ENCODE peak calls at places on chromosomes 5 and 9, in five cellular contexts. One of them, this sample, is unnamed.

GRCh38 chr5:174951151-174951780 is 226.9 kb downstream of the MSX2 start:
- DNase-seq in lung microvascular endothelial cell: peak; percentile 73
- DNase-seq in HL-60: peak; percentile 25
- DNase-seq in CD8-positive, alpha-beta T cell: peak; percentile 2
- DNase-seq in skeletal muscle cell: peak; percentile 24
- DNase-seq in this sample: peak; percentile 48

GRCh38 chr5:90830058-90830457 is 271.5 kb downstream of the ADGRV1 start:
- DNase-seq in lung microvascular endothelial cell: no peak
- DNase-seq in HL-60: no peak
- DNase-seq in CD8-positive, alpha-beta T cell: no peak
- DNase-seq in skeletal muscle cell: no peak
- DNase-seq in this sample: no peak

GRCh38 chr5:180799194-180799593 is 3.4 kb downstream of the MGAT1 start:
- DNase-seq in lung microvascular endothelial cell: no peak
- DNase-seq in HL-60: no peak
- DNase-seq in CD8-positive, alpha-beta T cell: no peak
- DNase-seq in skeletal muscle cell: no peak
- DNase-seq in this sample: no peak

GRCh38 chr9:110321055-110321454 is 16.6 kb downstream of the TXNDC8 start:
- DNase-seq in lung microvascular endothelial cell: no peak
- DNase-seq in HL-60: no peak
- DNase-seq in CD8-positive, alpha-beta T cell: no peak
- DNase-seq in skeletal muscle cell: no peak
- DNase-seq in this sample: peak; percentile 28

GRCh38 chr5:558326-558725 is 34.1 kb upstream of the SLC9A3 start:
- DNase-seq in lung microvascular endothelial cell: no peak
- DNase-seq in HL-60: no peak
- DNase-seq in CD8-positive, alpha-beta T cell: no peak
- DNase-seq in skeletal muscle cell: no peak
- DNase-seq in this sample: no peak

GRCh38 chr5:128669803-128670202 is 131.8 kb upstream of the FBN2 start:
- DNase-seq in lung microvascular endothelial cell: no peak
- DNase-seq in HL-60: no peak
- DNase-seq in CD8-positive, alpha-beta T cell: no peak
- DNase-seq in skeletal muscle cell: no peak
- DNase-seq in this sample: no peak

GRCh38 chr5:170297589-170298462 is at the start of gene LCP2:
- DNase-seq in lung microvascular endothelial cell: peak; percentile 70
- DNase-seq in HL-60: no peak
- DNase-seq in CD8-positive, alpha-beta T cell: no peak
- DNase-seq in skeletal muscle cell: no peak
- DNase-seq in this sample: no peak

GRCh38 chr5:165209101-165209727 is 1703.8 kb downstream of the MAT2B start:
- DNase-seq in lung microvascular endothelial cell: peak; percentile 28
- DNase-seq in HL-60: no peak
- DNase-seq in CD8-positive, alpha-beta T cell: no peak
- DNase-seq in skeletal muscle cell: no peak
- DNase-seq in this sample: peak; percentile 2

GRCh38 chr9:73011346-73011745 is 58.5 kb upstream of the ALDH1A1 start:
- DNase-seq in lung microvascular endothelial cell: peak; percentile 61
- DNase-seq in HL-60: no peak
- DNase-seq in CD8-positive, alpha-beta T cell: no peak
- DNase-seq in skeletal muscle cell: peak; percentile 24
- DNase-seq in this sample: no peak

GRCh38 chr9:127968717-127969383 is 11.9 kb downstream of the EEIG1 start:
- DNase-seq in lung microvascular endothelial cell: peak; percentile 55
- DNase-seq in HL-60: no peak
- DNase-seq in CD8-positive, alpha-beta T cell: no peak
- DNase-seq in skeletal muscle cell: peak; percentile 82
- DNase-seq in this sample: no peak

GRCh38 chr5:116553366-116553765 is 21.3 kb downstream of the SEMA6A start:
- DNase-seq in lung microvascular endothelial cell: no peak
- DNase-seq in HL-60: no peak
- DNase-seq in CD8-positive, alpha-beta T cell: no peak
- DNase-seq in skeletal muscle cell: no peak
- DNase-seq in this sample: no peak

GRCh38 chr9:131693651-131694597 is 46.0 kb downstream of the RAPGEF1 start:
- DNase-seq in lung microvascular endothelial cell: no peak
- DNase-seq in HL-60: no peak
- DNase-seq in CD8-positive, alpha-beta T cell: no peak
- DNase-seq in skeletal muscle cell: no peak
- DNase-seq in this sample: no peak

GRCh38 chr9:110284211-110284849 is 28.0 kb upstream of the TXN start:
- DNase-seq in lung microvascular endothelial cell: no peak
- DNase-seq in HL-60: no peak
- DNase-seq in CD8-positive, alpha-beta T cell: no peak
- DNase-seq in skeletal muscle cell: no peak
- DNase-seq in this sample: no peak

GRCh38 chr5:150215978-150216944 is 26.4 kb downstream of the SLC6A7 start:
- DNase-seq in lung microvascular endothelial cell: no peak
- DNase-seq in HL-60: no peak
- DNase-seq in CD8-positive, alpha-beta T cell: no peak
- DNase-seq in skeletal muscle cell: no peak
- DNase-seq in this sample: no peak

GRCh38 chr5:157502143-157502647 is 42.2 kb downstream of the NIPAL4 start:
- DNase-seq in lung microvascular endothelial cell: no peak
- DNase-seq in HL-60: peak; percentile 15
- DNase-seq in CD8-positive, alpha-beta T cell: no peak
- DNase-seq in skeletal muscle cell: no peak
- DNase-seq in this sample: no peak

GRCh38 chr5:131396882-131397281 is 133.0 kb downstream of the CDC42SE2 start:
- DNase-seq in lung microvascular endothelial cell: no peak
- DNase-seq in HL-60: no peak
- DNase-seq in CD8-positive, alpha-beta T cell: no peak
- DNase-seq in skeletal muscle cell: no peak
- DNase-seq in this sample: no peak

GRCh38 chr5:73198833-73199592 is 26.0 kb downstream of the TMEM174 start:
- DNase-seq in lung microvascular endothelial cell: no peak
- DNase-seq in HL-60: no peak
- DNase-seq in CD8-positive, alpha-beta T cell: no peak
- DNase-seq in skeletal muscle cell: no peak
- DNase-seq in this sample: no peak

GRCh38 chr9:69307446-69308216 is 17.4 kb upstream of the ENTREP1 start:
- DNase-seq in lung microvascular endothelial cell: no peak
- DNase-seq in HL-60: no peak
- DNase-seq in CD8-positive, alpha-beta T cell: no peak
- DNase-seq in skeletal muscle cell: peak; percentile 25
- DNase-seq in this sample: peak; percentile 57

GRCh38 chr9:129197978-129198736 is 20.1 kb upstream of the IER5L start:
- DNase-seq in lung microvascular endothelial cell: peak; percentile 51
- DNase-seq in HL-60: no peak
- DNase-seq in CD8-positive, alpha-beta T cell: no peak
- DNase-seq in skeletal muscle cell: peak; percentile 63
- DNase-seq in this sample: no peak

GRCh38 chr9:98410185-98410697 is 154.8 kb upstream of the TBC1D2 start:
- DNase-seq in lung microvascular endothelial cell: peak; percentile 48
- DNase-seq in HL-60: peak; percentile 28
- DNase-seq in CD8-positive, alpha-beta T cell: no peak
- DNase-seq in skeletal muscle cell: peak; percentile 68
- DNase-seq in this sample: peak; percentile 25

GRCh38 chr9:34254966-34255825 is 73.9 kb downstream of the KIF24 start:
- DNase-seq in lung microvascular endothelial cell: peak; percentile 13
- DNase-seq in HL-60: no peak
- DNase-seq in CD8-positive, alpha-beta T cell: no peak
- DNase-seq in skeletal muscle cell: no peak
- DNase-seq in this sample: no peak

GRCh38 chr9:129487658-129488483 is 133.0 kb downstream of the C9orf50 start:
- DNase-seq in lung microvascular endothelial cell: peak; percentile 59
- DNase-seq in HL-60: no peak
- DNase-seq in CD8-positive, alpha-beta T cell: no peak
- DNase-seq in skeletal muscle cell: no peak
- DNase-seq in this sample: no peak

GRCh38 chr9:21964925-21965385 is 29.2 kb downstream of the CDKN2A start:
- DNase-seq in lung microvascular endothelial cell: peak; percentile 45
- DNase-seq in HL-60: no peak
- DNase-seq in CD8-positive, alpha-beta T cell: peak; percentile 22
- DNase-seq in skeletal muscle cell: no peak
- DNase-seq in this sample: no peak

GRCh38 chr9:127785933-127786772 is at the start of gene CDK9:
- DNase-seq in lung microvascular endothelial cell: peak; percentile 95
- DNase-seq in HL-60: no peak
- DNase-seq in CD8-positive, alpha-beta T cell: peak; percentile 87
- DNase-seq in skeletal muscle cell: peak; percentile 57
- DNase-seq in this sample: peak; percentile 96

GRCh38 chr5:176410486-176411180 is 5.7 kb downstream of the CLTB start:
- DNase-seq in lung microvascular endothelial cell: no peak
- DNase-seq in HL-60: no peak
- DNase-seq in CD8-positive, alpha-beta T cell: no peak
- DNase-seq in skeletal muscle cell: no peak
- DNase-seq in this sample: no peak

GRCh38 chr5:78757269-78758053 is 108.9 kb upstream of the LHFPL2 start:
- DNase-seq in lung microvascular endothelial cell: no peak
- DNase-seq in HL-60: no peak
- DNase-seq in CD8-positive, alpha-beta T cell: no peak
- DNase-seq in skeletal muscle cell: peak; percentile 76
- DNase-seq in this sample: peak; percentile 2

This sample was measured in COLO829.